ENCODE peak calls at places on chromosomes 16 and 17, in four cellular contexts. Z is posterior cingulate gyrus, B is hippocampal formation, W is T-helper 22 cell. A is an unnamed sample.

GRCh38 chr16:66085651-66086050 is 280.8 kb upstream of the CDH5 start:
- DNase-seq in Z (no peak), B (no peak), W (no peak), A (no peak)

GRCh38 chr16:4200000-4200780 is 41.7 kb downstream of the SRL start:
- DNase-seq in Z (no peak), B (no peak), W (no peak), A (no peak)

GRCh38 chr16:88758227-88758943 is 26.6 kb downstream of the PIEZO1 start:
- DNase-seq in Z (no peak), B (no peak), W (no peak), A (no peak)

GRCh38 chr16:85126731-85127662 is 14.7 kb upstream of the CIBAR2 start:
- DNase-seq in Z (no peak), B (no peak), W (no peak), A (no peak)

GRCh38 chr17:74697477-74697876 is 15.2 kb downstream of the CD300LF start:
- DNase-seq in Z (no peak), B (no peak), W (no peak), A (no peak)

GRCh38 chr16:56732832-56733231 is 2.9 kb downstream of the NUP93 start:
- DNase-seq in Z (no peak), B (no peak), W (no peak), A (no peak)

GRCh38 chr17:71163121-71163812 is 957.6 kb upstream of the SOX9 start:
- DNase-seq in Z (no peak), B (no peak), W (no peak), A (no peak)

GRCh38 chr17:79435296-79435695 is 175.6 kb downstream of the RBFOX3 start:
- DNase-seq in Z (no peak), B (no peak), W (no peak), A (no peak)

GRCh38 chr17:2347805-2348685 is 10.7 kb downstream of the SGSM2 start:
- DNase-seq in Z (peak; percentile 83), B (peak; percentile 35), W (no peak), A (no peak)

GRCh38 chr16:52099382-52099781 is 447.6 kb downstream of the TOX3 start:
- DNase-seq in Z (no peak), B (no peak), W (no peak), A (no peak)

GRCh38 chr16:18803569-18804462 is 2.5 kb upstream of the ARL6IP1 start:
- DNase-seq in Z (no peak), B (no peak), W (no peak), A (no peak)